ENCODE peak calls at places on chromosomes 13 and 19, in five cellular contexts. One of them, this sample, is unnamed.

GRCh38 chr19:32819415-32820400 is 49.9 kb downstream of the SLC7A9 start:
- DNase-seq in endodermal cell: no peak
- DNase-seq in sciatic nerve: no peak
- DNase-seq in midbrain: no peak
- DNase-seq in OCI-LY7: no peak
- DNase-seq in this sample: peak; percentile 60

GRCh38 chr13:100129605-100130004 is 40.7 kb downstream of the PCCA start:
- DNase-seq in endodermal cell: peak; percentile 62
- DNase-seq in sciatic nerve: no peak
- DNase-seq in midbrain: no peak
- DNase-seq in OCI-LY7: no peak
- DNase-seq in this sample: no peak

GRCh38 chr13:74325106-74325505 is 190.9 kb upstream of the KLF12 start:
- DNase-seq in endodermal cell: no peak
- DNase-seq in sciatic nerve: no peak
- DNase-seq in midbrain: peak; percentile 12
- DNase-seq in OCI-LY7: no peak
- DNase-seq in this sample: no peak

GRCh38 chr13:85632526-85633215 is 166.5 kb downstream of the SLITRK6 start:
- DNase-seq in endodermal cell: no peak
- DNase-seq in sciatic nerve: no peak
- DNase-seq in midbrain: peak; percentile 24
- DNase-seq in OCI-LY7: no peak
- DNase-seq in this sample: no peak

GRCh38 chr13:33016414-33017409 is at the start of gene KL:
- DNase-seq in endodermal cell: peak; percentile 81
- DNase-seq in sciatic nerve: peak; percentile 73
- DNase-seq in midbrain: no peak
- DNase-seq in OCI-LY7: no peak
- DNase-seq in this sample: no peak

GRCh38 chr19:43534811-43535761 is 2.1 kb downstream of the ZNF575 start:
- DNase-seq in endodermal cell: peak; percentile 96
- DNase-seq in sciatic nerve: peak; percentile 86
- DNase-seq in midbrain: peak; percentile 59
- DNase-seq in OCI-LY7: peak; percentile 31
- DNase-seq in this sample: no peak

GRCh38 chr19:38335949-38336637 is 463 bp downstream of the CATSPERG start:
- DNase-seq in endodermal cell: peak; percentile 98
- DNase-seq in sciatic nerve: peak; percentile 97
- DNase-seq in midbrain: peak; percentile 93
- DNase-seq in OCI-LY7: peak; percentile 96
- DNase-seq in this sample: peak; percentile 97

GRCh38 chr13:51643114-51643881 is 59.0 kb downstream of the WDFY2 start:
- DNase-seq in endodermal cell: peak; percentile 11
- DNase-seq in sciatic nerve: no peak
- DNase-seq in midbrain: no peak
- DNase-seq in OCI-LY7: no peak
- DNase-seq in this sample: no peak

GRCh38 chr19:38904463-38905185 is 4.9 kb downstream of the NFKBIB start:
- DNase-seq in endodermal cell: no peak
- DNase-seq in sciatic nerve: no peak
- DNase-seq in midbrain: no peak
- DNase-seq in OCI-LY7: no peak
- DNase-seq in this sample: no peak

GRCh38 chr13:100156786-100157185 is 67.9 kb downstream of the PCCA start:
- DNase-seq in endodermal cell: no peak
- DNase-seq in sciatic nerve: no peak
- DNase-seq in midbrain: no peak
- DNase-seq in OCI-LY7: no peak
- DNase-seq in this sample: no peak

GRCh38 chr13:37647038-37647650 is 48.6 kb upstream of the POSTN start:
- DNase-seq in endodermal cell: peak; percentile 68
- DNase-seq in sciatic nerve: no peak
- DNase-seq in midbrain: no peak
- DNase-seq in OCI-LY7: no peak
- DNase-seq in this sample: no peak

GRCh38 chr13:42110410-42111155 is 62.1 kb downstream of the DGKH start:
- DNase-seq in endodermal cell: no peak
- DNase-seq in sciatic nerve: no peak
- DNase-seq in midbrain: peak; percentile 73
- DNase-seq in OCI-LY7: peak; percentile 69
- DNase-seq in this sample: no peak

GRCh38 chr13:32802159-32802558 is 214.1 kb upstream of the KL start:
- DNase-seq in endodermal cell: no peak
- DNase-seq in sciatic nerve: no peak
- DNase-seq in midbrain: no peak
- DNase-seq in OCI-LY7: no peak
- DNase-seq in this sample: no peak

This sample was measured in mesenteric fat pad.